ENCODE peak calls at places on chromosomes 4 and X, in six cellular contexts. G, H, Y, B, K and U are unnamed samples.

GRCh38 chr4:157204634-157205244 is 15.8 kb upstream of the GRIA2 start:
- DNase-seq in G (no peak), Y (peak), H (peak), B (no peak), K (peak), U (no peak)

GRCh38 chr4:94551616-94552564 is 100.1 kb downstream of the PDLIM5 start:
- DNase-seq in B (no peak), G (no peak), H (no peak), Y (no peak), K (no peak), U (no peak)

GRCh38 chrX:70134116-70134477 is 850 bp downstream of the IGBP1 start:
- DNase-seq in K (no peak), B (no peak), Y (peak), G (no peak), H (no peak), U (no peak)

GRCh38 chr4:146062325-146062715 is 113.2 kb upstream of the LSM6 start:
- DNase-seq in K (no peak), Y (no peak), B (no peak), G (no peak), H (no peak), U (no peak)

GRCh38 chr4:107453231-107453630 is 266.8 kb downstream of the PAPSS1 start:
- DNase-seq in K (no peak), H (no peak), G (no peak), Y (no peak), B (no peak), U (no peak)

GRCh38 chr4:155966171-155966570 is 12.5 kb upstream of the CTSO start:
- DNase-seq in Y (no peak), H (no peak), G (no peak), K (no peak), B (no peak), U (no peak)

GRCh38 chr4:70943115-70943514 is 40.9 kb downstream of the MOB1B start:
- DNase-seq in B (no peak), Y (no peak), H (no peak), K (no peak), G (no peak), U (no peak)

GRCh38 chr4:164252286-164252685 is 501.6 kb upstream of the SMIM31 start:
- DNase-seq in K (no peak), Y (no peak), G (no peak), B (no peak), H (no peak), U (no peak)

GRCh38 chr4:175071123-175071522 is 153.0 kb downstream of the ADAM29 start:
- DNase-seq in B (no peak), H (no peak), G (no peak), K (no peak), Y (peak), U (no peak)

GRCh38 chr4:119549639-119550038 is 79.0 kb downstream of the PDE5A start:
- DNase-seq in Y (no peak), K (no peak), B (no peak), G (no peak), H (no peak), U (no peak)

GRCh38 chr4:45453258-45453841 is 670.5 kb downstream of the GABRG1 start:
- DNase-seq in G (no peak), K (no peak), B (no peak), H (no peak), Y (peak), U (peak)

GRCh38 chr4:152976466-152976761 is 40.3 kb downstream of the FHDC1 start:
- DNase-seq in K (no peak), H (no peak), G (no peak), B (no peak), Y (no peak), U (no peak)

GRCh38 chr4:46924789-46925188 is 15.7 kb upstream of the COX7B2 start:
- DNase-seq in K (no peak), Y (no peak), B (no peak), G (no peak), H (no peak), U (no peak)

GRCh38 chr4:185210102-185210981 is 944 bp downstream of the SNX25 start:
- DNase-seq in H (no peak), B (peak), Y (peak), K (peak), G (no peak), U (no peak)

GRCh38 chrX:138897621-138898492 is 186.3 kb upstream of the FGF13 start:
- DNase-seq in Y (peak), B (no peak), H (no peak), K (no peak), G (no peak), U (no peak)

GRCh38 chrX:119189586-119189985 is 46.5 kb upstream of the PGRMC1 start:
- DNase-seq in K (no peak), B (peak), H (no peak), Y (no peak), G (no peak), U (no peak)

GRCh38 chr4:138390286-138390685 is 148.1 kb upstream of the SLC7A11 start:
- DNase-seq in Y (peak), B (no peak), H (no peak), G (no peak), K (no peak), U (no peak)

GRCh38 chrX:138463476-138463875 is 248.0 kb downstream of the FGF13 start:
- DNase-seq in Y (no peak), B (no peak), K (no peak), G (no peak), H (no peak), U (no peak)

GRCh38 chrX:826448-826847 is 195.9 kb downstream of the SHOX start:
- DNase-seq in K (no peak), H (no peak), B (no peak), G (no peak), Y (no peak), U (no peak)

GRCh38 chrX:131988236-131988635 is 34.9 kb upstream of the STK26 start:
- DNase-seq in G (no peak), B (no peak), H (no peak), Y (no peak), K (no peak), U (no peak)

GRCh38 chrX:131987252-131987651 is 35.9 kb upstream of the STK26 start:
- DNase-seq in K (no peak), G (no peak), H (no peak), B (no peak), Y (no peak), U (no peak)

DNA sequence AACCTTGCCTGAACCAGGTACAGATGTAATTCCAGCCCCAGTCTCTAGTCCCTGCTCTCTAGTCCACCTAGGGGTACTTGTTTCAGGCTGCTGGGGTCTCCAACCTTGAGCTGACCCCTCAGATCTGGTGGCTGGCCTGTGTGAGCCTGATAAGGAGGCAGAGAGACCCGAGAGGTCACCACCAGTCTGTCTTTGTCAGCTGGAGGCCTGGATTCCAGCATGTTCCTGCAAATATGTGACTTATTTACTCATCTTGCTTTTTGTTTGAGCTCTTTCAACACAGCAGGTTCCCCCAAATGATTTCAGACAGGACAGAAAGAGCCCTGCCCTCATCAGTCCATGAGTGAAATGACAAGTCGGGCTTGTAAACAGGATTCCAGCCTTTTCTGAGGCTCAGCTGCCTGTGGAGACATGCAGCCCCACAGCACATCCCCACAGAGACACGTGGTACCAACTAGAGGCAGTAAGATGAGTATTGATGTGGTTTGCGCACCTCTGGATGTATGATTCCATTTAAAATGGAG is 37.5 kb upstream of the STK26 start:
- DNase-seq in G (no peak), K (no peak), H (no peak), Y (no peak), B (no peak), U (peak)
- H3K27ac ChIP-seq in G (no peak), K (no peak), H (no peak), Y (no peak), B (no peak), U (no peak)

DNA sequence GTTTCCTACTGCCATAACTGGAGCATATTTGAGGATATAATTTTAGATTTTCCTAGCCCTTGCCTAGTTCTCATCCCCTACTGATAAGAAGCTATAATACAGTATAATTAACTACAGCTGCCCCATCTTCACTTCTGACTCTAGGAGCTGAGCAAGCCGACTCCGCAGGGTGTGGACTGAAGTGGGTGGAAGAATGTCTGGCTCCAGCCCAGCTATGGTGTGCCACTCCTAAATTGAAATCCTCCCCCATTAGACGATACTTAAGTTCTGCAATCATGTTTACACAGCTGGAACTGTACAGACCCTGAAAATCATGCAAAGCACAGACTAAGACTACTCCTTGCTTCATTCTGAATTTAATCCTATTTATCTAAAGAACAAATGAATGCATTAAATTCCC is 93.1 kb downstream of the PCDH19 start:
- DNase-seq in H (no peak), G (no peak), K (no peak), Y (no peak), B (peak), U (no peak)
- H3K27ac ChIP-seq in H (no peak), G (no peak), K (no peak), Y (no peak), B (no peak), U (no peak)

DNA sequence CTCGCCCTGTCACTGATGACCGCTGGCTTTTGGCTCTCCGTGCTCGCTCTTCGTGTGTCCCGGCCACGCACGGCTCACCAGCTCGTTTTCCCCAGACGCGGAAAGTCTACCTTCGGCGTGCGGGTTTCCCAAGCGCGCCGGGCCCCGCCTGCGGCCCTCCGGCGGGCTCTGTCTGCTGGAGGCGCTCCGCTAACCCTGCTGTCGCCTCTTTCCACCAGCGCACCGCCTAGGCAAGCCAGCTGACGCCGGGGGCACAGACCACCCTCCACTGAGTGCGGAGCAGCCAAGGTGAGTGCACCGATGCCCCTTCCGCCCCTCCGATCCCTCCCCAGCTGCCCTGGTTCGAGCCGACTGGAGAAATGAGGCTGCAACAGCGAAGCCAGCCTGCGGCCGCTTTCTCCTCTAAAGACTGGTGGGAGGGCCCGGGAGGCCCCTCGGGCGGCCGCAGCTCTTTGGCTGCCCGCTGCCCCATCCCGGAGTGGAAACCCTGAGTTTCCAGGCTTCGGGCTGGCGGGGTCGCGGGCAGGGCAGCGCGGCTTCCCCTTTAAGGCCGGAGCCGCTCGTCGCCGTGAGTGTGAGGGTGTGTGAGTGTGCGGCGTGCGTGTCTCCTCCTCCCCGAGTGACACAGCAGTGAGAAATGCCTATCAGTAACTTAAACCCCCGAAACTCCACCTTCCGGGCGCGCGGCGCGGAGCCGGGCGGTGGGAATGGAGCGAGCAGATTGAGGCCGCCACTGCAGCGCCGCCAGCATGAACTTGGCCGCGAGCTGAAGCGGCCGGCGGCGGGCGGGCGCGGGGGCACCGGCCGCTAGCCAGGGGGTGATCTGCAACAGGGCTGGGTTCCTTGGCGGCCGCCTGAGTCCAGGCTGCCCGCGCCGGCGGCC is at the start of gene MAMLD1:
- DNase-seq in H (peak), G (no peak), B (peak), K (peak), Y (peak), U (no peak)
- H3K27ac ChIP-seq in H (peak), G (peak), B (peak), K (peak), Y (peak), U (no peak)

DNA sequence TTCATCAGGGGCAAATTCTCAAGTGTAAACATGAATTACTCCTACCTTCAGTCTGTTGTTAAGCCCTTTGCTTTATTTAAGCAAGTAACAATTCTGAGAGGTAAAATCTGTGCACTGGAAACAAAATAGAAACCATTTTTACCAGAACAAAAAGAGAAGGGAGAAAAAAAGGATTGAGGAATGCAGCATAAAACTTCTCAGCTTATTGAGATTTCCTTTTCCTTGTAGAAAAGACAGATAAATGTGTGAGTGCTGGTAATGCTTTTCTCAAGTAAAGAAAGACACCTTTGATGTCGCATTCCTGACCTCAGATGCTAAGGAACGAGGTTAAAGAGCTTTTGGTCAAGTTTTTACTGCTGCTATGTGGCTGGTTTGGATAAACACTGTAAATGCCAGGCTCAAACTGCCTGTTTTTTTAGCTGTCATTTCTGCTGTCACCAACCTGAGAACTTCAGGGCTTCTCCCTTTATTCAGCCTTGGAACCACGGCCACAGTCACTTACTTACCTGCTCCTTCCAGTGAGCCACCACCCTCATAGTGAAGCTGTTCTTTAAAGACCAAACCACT is 153.0 kb upstream of the ANK2 start:
- DNase-seq in G (no peak), Y (no peak), B (no peak), K (no peak), H (no peak), U (no peak)
- H3K27ac ChIP-seq in G (peak), Y (no peak), B (no peak), K (no peak), H (no peak), U (no peak)

GRCh38 chrX:44705817-44706551 is 137.8 kb upstream of the DUSP21 start:
- DNase-seq in B (no peak), H (no peak), Y (no peak), G (no peak), K (no peak), U (no peak)
- H3K27ac ChIP-seq in B (no peak), H (no peak), Y (no peak), G (no peak), K (no peak), U (no peak)

GRCh38 chr4:25321703-25322102 is 9.1 kb downstream of the ZCCHC4 start:
- DNase-seq in K (no peak), G (no peak), Y (peak), B (no peak), H (no peak), U (no peak)
- H3K27ac ChIP-seq in K (no peak), G (no peak), Y (peak), B (no peak), H (no peak), U (peak)

GRCh38 chrX:23381688-23382087 is 47.0 kb downstream of the PTCHD1 start:
- DNase-seq in K (no peak), H (no peak), G (no peak), Y (no peak), B (no peak), U (no peak)

GRCh38 chrX:23381099-23381498 is 46.5 kb downstream of the PTCHD1 start:
- DNase-seq in K (no peak), G (no peak), Y (no peak), B (no peak), H (no peak), U (no peak)

GRCh38 chrX:23385242-23385641 is 50.6 kb downstream of the PTCHD1 start:
- DNase-seq in B (no peak), H (no peak), G (no peak), K (no peak), Y (no peak), U (no peak)

GRCh38 chrX:23382572-23382971 is 47.9 kb downstream of the PTCHD1 start:
- DNase-seq in H (no peak), G (no peak), B (no peak), K (no peak), Y (no peak), U (no peak)

DNA sequence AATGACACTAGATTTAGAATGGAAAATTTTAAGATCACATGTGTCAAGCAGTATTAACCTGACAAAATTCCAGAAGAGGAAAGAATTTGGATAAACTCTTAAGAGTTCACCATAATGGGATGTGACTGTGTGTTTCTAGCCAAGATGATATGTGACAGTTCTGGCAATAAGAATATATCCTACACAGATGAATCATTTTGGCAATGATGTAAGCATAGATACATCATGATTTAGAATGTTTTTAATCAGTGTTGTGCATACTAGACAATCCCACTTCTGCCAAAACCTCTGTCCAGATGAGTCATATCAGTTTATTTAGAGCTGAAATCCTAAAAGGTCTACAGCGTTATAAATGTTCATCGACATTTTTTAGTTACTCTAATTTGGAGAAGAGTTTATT is 48.8 kb downstream of the PTCHD1 start:
- DNase-seq in G (no peak), Y (peak), K (no peak), B (no peak), H (no peak), U (no peak)
- H3K27ac ChIP-seq in G (no peak), Y (no peak), K (no peak), B (no peak), H (no peak), U (no peak)